ENCODE peak calls at places on chromosomes 5 and 9, in six cellular contexts. One of them, this sample, is unnamed.

GRCh38 chr5:67897431-67897830 is 318.1 kb upstream of the PIK3R1 start:
- DNase-seq in dorsolateral prefrontal cortex: no peak
- DNase-seq in fibroblast of pulmonary artery: no peak
- DNase-seq in mucosa of descending colon: no peak
- DNase-seq in left ventricle myocardium inferior: no peak
- DNase-seq in astrocyte: no peak
- DNase-seq in this sample: no peak

GRCh38 chr5:7754997-7755596 is 95.8 kb downstream of the CFAP90 start:
- DNase-seq in dorsolateral prefrontal cortex: peak
- DNase-seq in fibroblast of pulmonary artery: peak
- DNase-seq in mucosa of descending colon: peak
- DNase-seq in left ventricle myocardium inferior: no peak
- DNase-seq in astrocyte: no peak
- DNase-seq in this sample: peak

GRCh38 chr5:107381189-107381856 is 289.4 kb downstream of the EFNA5 start:
- DNase-seq in dorsolateral prefrontal cortex: no peak
- DNase-seq in fibroblast of pulmonary artery: peak
- DNase-seq in mucosa of descending colon: no peak
- DNase-seq in left ventricle myocardium inferior: no peak
- DNase-seq in astrocyte: peak
- DNase-seq in this sample: no peak

GRCh38 chr9:7242126-7242525 is 484.4 kb downstream of the KDM4C start:
- DNase-seq in dorsolateral prefrontal cortex: no peak
- DNase-seq in fibroblast of pulmonary artery: no peak
- DNase-seq in mucosa of descending colon: no peak
- DNase-seq in left ventricle myocardium inferior: no peak
- DNase-seq in astrocyte: no peak
- DNase-seq in this sample: no peak

GRCh38 chr9:137316012-137316981 is 14.2 kb upstream of the NRARP start:
- DNase-seq in dorsolateral prefrontal cortex: no peak
- DNase-seq in fibroblast of pulmonary artery: peak
- DNase-seq in mucosa of descending colon: peak
- DNase-seq in left ventricle myocardium inferior: peak
- DNase-seq in astrocyte: no peak
- DNase-seq in this sample: peak

GRCh38 chr5:179599566-179599965 is 23.9 kb downstream of the HNRNPH1 start:
- DNase-seq in dorsolateral prefrontal cortex: no peak
- DNase-seq in fibroblast of pulmonary artery: no peak
- DNase-seq in mucosa of descending colon: no peak
- DNase-seq in left ventricle myocardium inferior: no peak
- DNase-seq in astrocyte: no peak
- DNase-seq in this sample: no peak

GRCh38 chr5:179840321-179840720 is 18.3 kb downstream of the MRNIP start:
- DNase-seq in dorsolateral prefrontal cortex: no peak
- DNase-seq in fibroblast of pulmonary artery: no peak
- DNase-seq in mucosa of descending colon: no peak
- DNase-seq in left ventricle myocardium inferior: no peak
- DNase-seq in astrocyte: no peak
- DNase-seq in this sample: no peak

GRCh38 chr5:90878549-90879196 is 320.1 kb downstream of the ADGRV1 start:
- DNase-seq in dorsolateral prefrontal cortex: no peak
- DNase-seq in fibroblast of pulmonary artery: peak
- DNase-seq in mucosa of descending colon: no peak
- DNase-seq in left ventricle myocardium inferior: no peak
- DNase-seq in astrocyte: peak
- DNase-seq in this sample: no peak

GRCh38 chr5:166185232-166185631 is 2106.2 kb upstream of the WWC1 start:
- DNase-seq in dorsolateral prefrontal cortex: no peak
- DNase-seq in fibroblast of pulmonary artery: no peak
- DNase-seq in mucosa of descending colon: no peak
- DNase-seq in left ventricle myocardium inferior: no peak
- DNase-seq in astrocyte: no peak
- DNase-seq in this sample: no peak

GRCh38 chr5:5289537-5289936 is 132.9 kb upstream of the ICE1 start:
- DNase-seq in dorsolateral prefrontal cortex: no peak
- DNase-seq in fibroblast of pulmonary artery: no peak
- DNase-seq in mucosa of descending colon: no peak
- DNase-seq in left ventricle myocardium inferior: no peak
- DNase-seq in astrocyte: no peak
- DNase-seq in this sample: no peak

GRCh38 chr5:61999371-61999770 is 306.6 kb upstream of the KIF2A start:
- DNase-seq in dorsolateral prefrontal cortex: no peak
- DNase-seq in fibroblast of pulmonary artery: no peak
- DNase-seq in mucosa of descending colon: no peak
- DNase-seq in left ventricle myocardium inferior: no peak
- DNase-seq in astrocyte: no peak
- DNase-seq in this sample: no peak

GRCh38 chr5:124480022-124480421 is 266.4 kb downstream of the ZNF608 start:
- DNase-seq in dorsolateral prefrontal cortex: no peak
- DNase-seq in fibroblast of pulmonary artery: no peak
- DNase-seq in mucosa of descending colon: no peak
- DNase-seq in left ventricle myocardium inferior: no peak
- DNase-seq in astrocyte: no peak
- DNase-seq in this sample: no peak

GRCh38 chr9:15306757-15307522 is at the start of gene TTC39B:
- DNase-seq in dorsolateral prefrontal cortex: peak
- DNase-seq in fibroblast of pulmonary artery: peak
- DNase-seq in mucosa of descending colon: peak
- DNase-seq in left ventricle myocardium inferior: peak
- DNase-seq in astrocyte: peak
- DNase-seq in this sample: peak
- TF ChIP-seq CTCF in dorsolateral prefrontal cortex: peak
- TF ChIP-seq CTCF in fibroblast of pulmonary artery: no peak
- TF ChIP-seq CTCF in mucosa of descending colon: no peak
- TF ChIP-seq CTCF in left ventricle myocardium inferior: no peak
- TF ChIP-seq CTCF in astrocyte: no peak
- TF ChIP-seq CTCF in this sample: no peak

DNA sequence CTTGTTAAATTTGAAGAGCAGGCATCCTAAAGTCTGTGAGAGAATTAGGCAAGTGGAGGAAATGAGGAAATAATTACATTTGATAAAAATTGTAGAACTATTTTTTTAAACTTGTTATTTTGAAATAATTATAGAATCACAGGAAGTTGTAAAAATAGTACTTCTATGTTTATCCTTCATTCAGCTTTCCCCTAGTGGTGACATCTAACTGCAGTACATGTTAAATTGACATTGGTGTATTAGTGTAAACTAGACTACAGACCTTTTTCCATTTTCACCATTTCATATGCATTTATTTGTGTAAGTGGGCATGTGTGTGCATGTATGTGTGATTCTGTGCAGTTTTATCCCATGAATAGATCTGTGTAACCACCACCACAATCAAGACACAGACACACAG is 51.6 kb downstream of the F2RL2 start:
- DNase-seq in dorsolateral prefrontal cortex: no peak
- DNase-seq in fibroblast of pulmonary artery: no peak
- DNase-seq in mucosa of descending colon: no peak
- DNase-seq in left ventricle myocardium inferior: no peak
- DNase-seq in astrocyte: no peak
- DNase-seq in this sample: no peak
- TF ChIP-seq CTCF in dorsolateral prefrontal cortex: no peak
- TF ChIP-seq CTCF in fibroblast of pulmonary artery: peak
- TF ChIP-seq CTCF in mucosa of descending colon: no peak
- TF ChIP-seq CTCF in left ventricle myocardium inferior: peak
- TF ChIP-seq CTCF in astrocyte: peak
- TF ChIP-seq CTCF in this sample: no peak

GRCh38 chr5:58985311-58985710 is 402.4 kb downstream of the RAB3C start:
- DNase-seq in dorsolateral prefrontal cortex: no peak
- DNase-seq in fibroblast of pulmonary artery: no peak
- DNase-seq in mucosa of descending colon: no peak
- DNase-seq in left ventricle myocardium inferior: no peak
- DNase-seq in astrocyte: no peak
- DNase-seq in this sample: no peak
- TF ChIP-seq CTCF in dorsolateral prefrontal cortex: no peak
- TF ChIP-seq CTCF in fibroblast of pulmonary artery: no peak
- TF ChIP-seq CTCF in mucosa of descending colon: no peak
- TF ChIP-seq CTCF in left ventricle myocardium inferior: no peak
- TF ChIP-seq CTCF in astrocyte: no peak
- TF ChIP-seq CTCF in this sample: no peak

GRCh38 chr5:43042176-43042625 is 2.1 kb upstream of the ANXA2R start:
- DNase-seq in dorsolateral prefrontal cortex: no peak
- DNase-seq in fibroblast of pulmonary artery: peak
- DNase-seq in mucosa of descending colon: peak
- DNase-seq in left ventricle myocardium inferior: peak
- DNase-seq in astrocyte: peak
- DNase-seq in this sample: peak
- TF ChIP-seq CTCF in dorsolateral prefrontal cortex: peak
- TF ChIP-seq CTCF in fibroblast of pulmonary artery: peak
- TF ChIP-seq CTCF in mucosa of descending colon: no peak
- TF ChIP-seq CTCF in left ventricle myocardium inferior: peak
- TF ChIP-seq CTCF in astrocyte: no peak
- TF ChIP-seq CTCF in this sample: no peak

DNA sequence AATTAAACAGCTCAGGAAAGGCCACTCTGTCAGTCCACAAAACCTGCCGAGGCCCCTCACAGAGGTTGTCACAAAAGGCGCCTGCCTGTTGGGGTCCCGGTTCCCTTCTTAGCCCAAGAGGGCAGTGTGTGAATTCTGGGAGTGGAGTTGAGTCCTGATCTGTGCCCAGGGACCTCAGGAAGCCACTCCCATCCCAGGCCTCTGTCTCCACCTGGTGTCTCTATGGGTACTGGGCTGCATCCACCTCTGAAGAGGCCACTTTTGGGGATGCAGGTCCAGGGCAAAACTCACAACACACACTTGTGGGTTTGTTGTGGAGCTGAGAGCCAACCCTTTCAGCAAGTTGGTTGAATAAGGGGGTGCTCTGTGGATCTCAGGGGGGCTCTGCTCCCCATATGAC is 74.3 kb upstream of the STXBP1 start:
- DNase-seq in dorsolateral prefrontal cortex: peak
- DNase-seq in fibroblast of pulmonary artery: no peak
- DNase-seq in mucosa of descending colon: peak
- DNase-seq in left ventricle myocardium inferior: no peak
- DNase-seq in astrocyte: no peak
- DNase-seq in this sample: no peak
- TF ChIP-seq CTCF in dorsolateral prefrontal cortex: no peak
- TF ChIP-seq CTCF in fibroblast of pulmonary artery: peak
- TF ChIP-seq CTCF in mucosa of descending colon: no peak
- TF ChIP-seq CTCF in left ventricle myocardium inferior: peak
- TF ChIP-seq CTCF in astrocyte: no peak
- TF ChIP-seq CTCF in this sample: no peak

GRCh38 chr5:14790220-14790619 is 81.4 kb downstream of the ANKH start:
- DNase-seq in dorsolateral prefrontal cortex: no peak
- DNase-seq in fibroblast of pulmonary artery: peak
- DNase-seq in mucosa of descending colon: no peak
- DNase-seq in left ventricle myocardium inferior: no peak
- DNase-seq in astrocyte: peak
- DNase-seq in this sample: no peak
- TF ChIP-seq CTCF in dorsolateral prefrontal cortex: no peak
- TF ChIP-seq CTCF in fibroblast of pulmonary artery: no peak
- TF ChIP-seq CTCF in mucosa of descending colon: no peak
- TF ChIP-seq CTCF in left ventricle myocardium inferior: no peak
- TF ChIP-seq CTCF in astrocyte: no peak
- TF ChIP-seq CTCF in this sample: no peak

GRCh38 chr9:134439368-134439784 is 113.1 kb downstream of the RXRA start:
- DNase-seq in dorsolateral prefrontal cortex: no peak
- DNase-seq in fibroblast of pulmonary artery: no peak
- DNase-seq in mucosa of descending colon: no peak
- DNase-seq in left ventricle myocardium inferior: no peak
- DNase-seq in astrocyte: no peak
- DNase-seq in this sample: no peak
- TF ChIP-seq CTCF in dorsolateral prefrontal cortex: no peak
- TF ChIP-seq CTCF in fibroblast of pulmonary artery: no peak
- TF ChIP-seq CTCF in mucosa of descending colon: no peak
- TF ChIP-seq CTCF in left ventricle myocardium inferior: no peak
- TF ChIP-seq CTCF in astrocyte: no peak
- TF ChIP-seq CTCF in this sample: no peak

This sample was measured in activated CD8-positive, alpha-beta T cell treated with anti-CD3 and anti-CD28 coated beads for 36 hours.